ENCODE peak calls at places on chromosomes 7 and 10, in eight cellular contexts. C, M, G, K, V, X, W and H are unnamed samples.

GRCh38 chr7:74092964-74093339 is 9.3 kb downstream of the LIMK1 start:
- DNase-seq in C (peak; percentile 61), M (no peak), G (no peak), K (no peak), V (no peak), X (no peak), W (no peak), H (no peak)

GRCh38 chr10:50641636-50642035 is 17.9 kb upstream of the SGMS1 start:
- DNase-seq in C (no peak), M (no peak), G (no peak), K (no peak), V (no peak), X (no peak), W (no peak), H (no peak)

GRCh38 chr10:120422459-120422858 is 34.6 kb upstream of the PLPP4 start:
- DNase-seq in C (no peak), M (no peak), G (no peak), K (no peak), V (no peak), X (no peak), W (no peak), H (no peak)

GRCh38 chr10:101828734-101829551 is 10.7 kb upstream of the OGA start:
- DNase-seq in C (no peak), M (no peak), G (no peak), K (no peak), V (no peak), X (no peak), W (no peak), H (no peak)

GRCh38 chr7:47373871-47374451 is 207.9 kb downstream of the TNS3 start:
- DNase-seq in C (no peak), M (no peak), G (no peak), K (no peak), V (no peak), X (no peak), W (no peak), H (no peak)

GRCh38 chr7:117445206-117445605 is 17.9 kb upstream of the ASZ1 start:
- DNase-seq in C (no peak), M (no peak), G (no peak), K (peak; percentile 9), V (no peak), X (no peak), W (no peak), H (no peak)

GRCh38 chr7:132764762-132765161 is 188.5 kb upstream of the PLXNA4 start:
- DNase-seq in C (no peak), M (no peak), G (no peak), K (no peak), V (no peak), X (no peak), W (no peak), H (no peak)

GRCh38 chr7:414681-415560 is 104.7 kb downstream of the PDGFA start:
- DNase-seq in C (no peak), M (no peak), G (no peak), K (no peak), V (peak; percentile 39), X (no peak), W (no peak), H (no peak)

DNA sequence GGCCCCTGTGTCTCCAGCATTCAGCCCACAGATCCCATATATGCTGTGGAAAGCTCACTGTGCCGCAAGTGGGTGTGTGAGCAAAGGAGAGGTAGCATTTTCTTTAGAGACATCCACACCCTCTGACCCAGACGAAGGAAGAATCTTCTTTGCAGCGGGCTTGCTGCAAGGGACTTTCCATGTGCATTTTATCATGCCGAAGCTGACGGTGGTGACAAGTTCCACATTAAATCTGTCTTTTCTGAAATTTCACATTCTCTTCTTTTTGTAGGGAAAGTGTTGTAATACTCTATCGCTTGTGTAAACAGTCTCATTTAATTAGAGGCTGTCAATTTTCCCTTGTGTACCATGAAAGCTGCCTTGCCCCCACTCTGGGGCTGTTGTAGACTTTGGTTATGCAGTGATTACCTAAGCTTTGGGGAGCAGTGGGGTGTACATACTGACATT is 409.5 kb downstream of the SUGCT start:
- DNase-seq in C (no peak), M (no peak), G (no peak), K (no peak), V (no peak), X (no peak), W (no peak), H (no peak)
- H3K9me3 ChIP-seq in C (no peaks in the 10 kb centered on the region), M (no peaks in the 10 kb centered on the region), G (no peaks in the 10 kb centered on the region), K (no peaks in the 10 kb centered on the region), V (no peaks in the 10 kb centered on the region), X (no peaks in the 10 kb centered on the region), W (no peaks in the 10 kb centered on the region), H (no peaks in the 10 kb centered on the region)

GRCh38 chr7:158497627-158498026 is 90.0 kb downstream of the PTPRN2 start:
- DNase-seq in C (no peak), M (no peak), G (no peak), K (no peak), V (no peak), X (no peak), W (no peak), H (no peak)
- H3K9me3 ChIP-seq in C (no peaks in the 10 kb centered on the region), M (no peaks in the 10 kb centered on the region), G (no peaks in the 10 kb centered on the region), K (no peaks in the 10 kb centered on the region), V (no peaks in the 10 kb centered on the region), X (no peaks in the 10 kb centered on the region), W (no peaks in the 10 kb centered on the region), H (no peaks in the 10 kb centered on the region)

DNA sequence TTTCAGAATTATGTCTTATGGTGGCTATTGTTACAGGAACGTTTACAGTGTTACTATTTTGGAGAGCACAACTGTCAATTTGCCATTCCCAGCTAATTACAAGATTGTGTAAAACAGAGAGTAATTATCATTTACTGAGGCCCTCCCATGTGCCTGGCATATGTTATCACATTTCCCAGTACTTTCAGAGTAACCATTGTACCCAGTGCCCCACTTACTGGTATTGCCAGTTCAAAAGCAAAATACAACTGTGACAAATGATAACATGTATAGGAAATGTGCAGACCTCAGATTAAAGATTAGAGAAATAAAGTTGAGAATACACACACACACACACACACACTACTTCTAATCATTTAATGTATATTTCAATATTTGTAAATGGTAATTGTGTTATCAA is 572.5 kb downstream of the POM121L12 start:
- DNase-seq in C (no peak), M (no peak), G (no peak), K (no peak), V (no peak), X (no peak), W (no peak), H (no peak)
- H3K9me3 ChIP-seq in C (no peaks in the 10 kb centered on the region), M (peaks cover 13% of the 10 kb centered on the region), G (no peaks in the 10 kb centered on the region), K (no peaks in the 10 kb centered on the region), V (no peaks in the 10 kb centered on the region), X (peaks cover 8% of the 10 kb centered on the region), W (no peaks in the 10 kb centered on the region), H (no peaks in the 10 kb centered on the region)

GRCh38 chr10:131495892-131496291 is 184.4 kb upstream of the TCERG1L start:
- DNase-seq in C (no peak), M (no peak), G (no peak), K (no peak), V (no peak), X (no peak), W (no peak), H (no peak)
- H3K9me3 ChIP-seq in C (no peaks in the 10 kb centered on the region), M (no peaks in the 10 kb centered on the region), G (no peaks in the 10 kb centered on the region), K (no peaks in the 10 kb centered on the region), V (no peaks in the 10 kb centered on the region), X (no peaks in the 10 kb centered on the region), W (no peaks in the 10 kb centered on the region), H (no peaks in the 10 kb centered on the region)

GRCh38 chr10:76382381-76382851 is 951.0 kb downstream of the LRMDA start:
- DNase-seq in C (no peak), M (no peak), G (no peak), K (no peak), V (no peak), X (no peak), W (no peak), H (no peak)
- H3K9me3 ChIP-seq in C (no peaks in the 10 kb centered on the region), M (no peaks in the 10 kb centered on the region), G (no peaks in the 10 kb centered on the region), K (no peaks in the 10 kb centered on the region), V (no peaks in the 10 kb centered on the region), X (no peaks in the 10 kb centered on the region), W (no peaks in the 10 kb centered on the region), H (no peaks in the 10 kb centered on the region)

DNA sequence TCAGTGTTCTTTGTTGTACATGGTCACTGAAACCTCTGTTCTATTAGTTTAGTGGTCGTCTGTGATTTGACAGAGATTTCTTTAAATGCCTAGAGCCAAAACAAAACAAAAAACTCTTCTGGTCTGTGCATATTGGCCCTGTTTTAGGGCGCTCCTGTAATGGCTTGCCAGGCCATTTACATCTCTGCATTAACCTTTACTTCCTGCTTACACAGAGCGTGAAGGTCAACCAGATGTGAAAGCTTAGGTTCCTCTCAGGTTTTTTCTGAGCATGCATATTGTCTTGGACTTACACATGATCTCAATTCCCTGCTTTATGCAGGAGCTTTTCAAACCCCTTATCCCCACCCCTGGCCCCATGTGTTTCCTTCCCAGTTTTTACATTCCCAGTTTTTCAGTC is 9.6 kb downstream of the ZNF37A start:
- DNase-seq in C (no peak), M (no peak), G (no peak), K (no peak), V (no peak), X (no peak), W (no peak), H (no peak)
- H3K9me3 ChIP-seq in C (peaks cover 72% of the 10 kb centered on the region), M (peaks cover 14% of the 10 kb centered on the region), G (peaks cover 18% of the 10 kb centered on the region), K (peaks cover 21% of the 10 kb centered on the region), V (no peaks in the 10 kb centered on the region), X (peaks cover 55% of the 10 kb centered on the region), W (peaks cover 45% of the 10 kb centered on the region), H (peaks cover 11% of the 10 kb centered on the region)

GRCh38 chr7:68853254-68853653 is 745.0 kb upstream of the AUTS2 start:
- DNase-seq in C (no peak), M (no peak), G (no peak), K (no peak), V (no peak), X (no peak), W (no peak), H (no peak)
- H3K9me3 ChIP-seq in C (no peaks in the 10 kb centered on the region), M (peaks cover 15% of the 10 kb centered on the region), G (no peaks in the 10 kb centered on the region), K (no peaks in the 10 kb centered on the region), V (no peaks in the 10 kb centered on the region), X (no peaks in the 10 kb centered on the region), W (no peaks in the 10 kb centered on the region), H (no peaks in the 10 kb centered on the region)